ENCODE peak calls at places on chromosome 4, in nine cellular contexts. E, J, N, G, P, X, H, Y and Z are unnamed samples.

GRCh38 chr4:94905511-94905910 is 147.8 kb downstream of the BMPR1B start:
- DNase-seq in G (no peak), Y (no peak), E (no peak), J (no peak), P (no peak), X (no peak), N (no peak), H (no peak), Z (no peak)

GRCh38 chr4:1469596-1470392 is 63.6 kb upstream of the NKX1-1 start:
- DNase-seq in X (no peak), P (no peak), N (no peak), E (no peak), H (peak; percentile 16), Y (no peak), J (peak; percentile 5), G (no peak), Z (no peak)

GRCh38 chr4:102819588-102820365 is 7.6 kb downstream of the UBE2D3 start:
- DNase-seq in Y (no peak), X (no peak), G (no peak), E (no peak), H (no peak), N (no peak), J (no peak), P (no peak), Z (no peak)

GRCh38 chr4:2925931-2926860 is 37.0 kb downstream of the NOP14 start:
- DNase-seq in P (no peak), N (no peak), Y (no peak), X (no peak), G (peak; percentile 15), H (no peak), J (no peak), E (peak; percentile 55), Z (no peak)

GRCh38 chr4:26860922-26861433 is 337 bp downstream of the STIM2 start:
- DNase-seq in E (peak; percentile 72), J (peak; percentile 47), X (no peak), H (peak; percentile 68), G (peak; percentile 59), P (peak; percentile 79), Y (no peak), N (no peak), Z (no peak)

GRCh38 chr4:99002274-99002673 is 6.8 kb downstream of the METAP1 start:
- DNase-seq in N (no peak), H (no peak), G (no peak), P (no peak), X (no peak), E (no peak), Y (no peak), J (no peak), Z (no peak)

GRCh38 chr4:105140684-105141490 is 5.8 kb upstream of the TET2 start:
- DNase-seq in Y (no peak), P (no peak), X (peak; percentile 10), E (no peak), J (peak; percentile 18), H (peak; percentile 55), N (no peak), G (no peak), Z (peak; percentile 66)

GRCh38 chr4:171281359-171281758 is 531.8 kb upstream of the GALNTL6 start:
- DNase-seq in J (no peak), G (no peak), N (no peak), Y (no peak), X (no peak), P (no peak), H (no peak), E (no peak), Z (no peak)

GRCh38 chr4:87910795-87911194 is 64.7 kb upstream of the SPP1 start:
- DNase-seq in H (no peak), Y (no peak), J (no peak), E (no peak), P (no peak), N (no peak), G (no peak), X (no peak), Z (no peak)

GRCh38 chr4:157220026-157220881 is at the start of gene GRIA2:
- DNase-seq in G (peak; percentile 62), N (no peak), E (no peak), J (no peak), H (peak; percentile 89), X (no peak), Y (no peak), P (no peak), Z (peak; percentile 4)

GRCh38 chr4:88446124-88446523 is 10.8 kb upstream of the HERC5 start:
- DNase-seq in P (no peak), G (no peak), N (no peak), E (no peak), Y (no peak), X (no peak), J (no peak), H (no peak), Z (no peak)

GRCh38 chr4:88189881-88190585 is 31.6 kb upstream of the ABCG2 start:
- DNase-seq in E (no peak), X (no peak), J (no peak), P (no peak), N (no peak), Y (no peak), G (no peak), H (no peak), Z (no peak)

DNA sequence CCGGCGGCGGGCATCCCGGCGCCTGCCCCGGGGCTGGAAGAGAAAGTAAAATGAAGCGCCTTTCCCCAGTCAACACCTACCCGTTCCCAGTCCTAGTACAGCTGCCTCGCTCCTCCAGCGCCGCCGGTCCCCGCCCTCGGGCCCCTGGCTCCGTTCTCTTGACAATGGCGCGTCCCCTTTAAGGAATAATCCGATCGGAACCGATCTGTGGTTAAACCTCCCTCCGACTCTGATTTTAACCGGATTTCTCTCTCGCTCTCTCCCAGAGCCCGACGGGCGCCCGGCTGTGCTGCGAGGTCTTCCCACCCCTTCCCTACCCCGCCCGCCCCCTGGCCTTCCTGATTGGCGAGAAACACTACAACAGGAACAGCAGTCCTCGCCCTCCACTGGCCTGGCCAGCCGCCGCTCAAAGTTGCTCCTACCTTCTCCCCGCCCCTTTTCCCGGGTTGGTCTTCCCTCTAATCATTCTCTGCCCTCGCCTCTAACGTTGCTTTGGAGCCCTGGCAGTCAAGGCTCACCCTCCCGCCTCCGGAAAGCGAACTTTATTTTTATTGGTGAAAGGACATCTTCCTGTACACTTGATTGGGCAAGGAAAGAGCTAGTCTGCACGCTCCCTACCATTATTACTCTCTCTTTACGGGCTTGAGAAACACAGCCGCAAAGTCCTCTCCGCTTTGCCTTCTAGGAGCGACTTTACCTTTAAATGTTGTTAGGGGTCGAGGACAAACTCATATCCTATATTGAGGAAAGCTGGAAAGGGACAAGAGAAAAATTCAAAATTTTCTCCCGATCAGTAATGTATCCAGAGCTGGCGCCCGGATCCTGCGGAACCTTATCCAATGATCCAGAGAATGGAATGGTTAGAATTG is at the start of gene FRYL:
- DNase-seq in Y (peak; percentile 94), X (peak; percentile 96), G (peak; percentile 100), N (peak; percentile 99), P (peak; percentile 100), J (peak; percentile 100), H (peak; percentile 91), E (peak; percentile 100), Z (peak; percentile 98)
- TF ChIP-seq POLR2AphosphoS5 in Y (peak; percentile 44), X (peak; percentile 41), G (peak; percentile 87), N (peak; percentile 88), P (peak; percentile 91), J (peak; percentile 91), H (peak; percentile 69), E (no peak), Z (peak; percentile 57)

DNA sequence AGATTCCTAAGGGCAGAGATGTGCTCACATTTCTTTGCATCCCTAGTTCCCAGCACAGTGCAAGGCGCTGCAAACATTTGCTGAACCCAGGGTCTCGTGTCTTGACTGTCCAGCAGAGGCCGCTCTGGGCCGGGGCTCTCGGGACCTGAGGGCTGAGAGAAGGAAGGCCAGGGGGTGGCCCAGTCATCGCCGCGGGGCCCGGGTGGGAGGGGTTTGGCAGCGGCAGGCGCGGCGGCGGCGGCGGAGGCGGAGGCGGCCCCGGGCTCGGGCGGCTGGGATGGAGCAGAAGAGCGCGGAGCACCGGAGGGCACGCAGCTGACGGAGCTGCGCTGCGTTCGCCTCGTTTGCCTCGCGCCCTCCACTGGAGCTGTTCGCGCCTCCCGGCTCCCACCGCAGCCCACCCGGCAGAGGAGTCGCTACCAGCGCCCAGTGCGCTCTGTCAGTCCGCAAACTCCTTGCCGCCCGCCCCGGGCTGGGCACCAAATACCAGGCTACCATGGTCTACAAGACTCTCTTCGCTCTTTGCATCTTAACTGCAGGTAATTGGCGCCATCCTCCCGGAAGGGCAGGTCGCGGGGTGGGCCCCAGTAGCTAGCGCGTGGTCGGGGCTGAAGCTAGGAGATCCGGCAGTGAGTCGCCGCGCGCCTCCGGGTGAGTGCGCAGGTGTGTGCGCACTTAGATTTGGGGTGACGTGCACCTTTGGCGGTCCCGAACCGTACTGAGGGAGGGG is at the start of gene PARM1:
- DNase-seq in N (no peak), H (peak; percentile 58), E (peak; percentile 80), X (peak; percentile 17), Y (peak; percentile 20), P (peak; percentile 95), J (peak; percentile 97), G (peak; percentile 94), Z (peak; percentile 64)
- TF ChIP-seq POLR2AphosphoS5 in N (no peak), H (no peak), E (no peak), X (no peak), Y (no peak), P (peak; percentile 70), J (peak; percentile 54), G (peak; percentile 44), Z (no peak)

DNA sequence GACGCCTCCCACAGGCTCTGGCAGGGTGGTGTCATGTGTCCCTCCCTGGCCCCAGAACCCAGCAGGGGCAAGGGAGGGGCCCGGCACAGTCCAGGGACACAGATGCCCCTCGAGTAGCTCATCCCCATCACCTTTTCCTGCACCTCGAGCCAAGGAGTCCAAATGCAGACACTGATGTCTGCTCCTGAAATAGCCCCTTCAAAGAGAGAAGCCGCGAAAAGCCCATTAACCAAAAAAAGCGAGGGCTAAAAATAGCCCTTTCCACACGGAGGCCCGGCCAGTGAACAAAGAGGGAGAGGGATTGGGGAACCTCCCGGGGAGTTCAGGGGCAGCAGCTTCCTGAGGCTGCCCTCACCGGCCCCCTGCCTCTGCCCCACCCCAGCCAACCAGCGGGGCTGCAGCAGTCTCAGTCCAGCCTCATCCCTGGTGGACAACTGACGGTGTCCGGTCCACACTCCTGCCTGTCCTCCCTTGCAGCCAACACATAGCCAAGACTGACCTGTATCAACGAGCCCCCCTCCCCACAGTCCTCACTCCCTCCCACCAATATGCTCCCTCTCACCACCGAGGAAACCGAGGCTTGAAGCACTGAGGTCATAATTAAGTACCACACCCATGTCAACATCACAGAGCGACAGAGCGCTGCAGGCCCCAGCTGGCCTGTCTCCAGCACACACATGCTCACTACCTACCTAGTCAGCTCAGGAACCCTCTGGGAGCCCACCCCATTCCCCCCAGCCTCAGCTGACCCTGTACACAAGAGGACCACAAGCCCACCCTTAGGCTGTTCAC is 23.9 kb downstream of the WDR1 start:
- DNase-seq in P (no peak), J (no peak), E (no peak), H (no peak), X (no peak), Y (no peak), G (no peak), N (no peak), Z (no peak)
- TF ChIP-seq POLR2AphosphoS5 in P (peak; percentile 7), J (no peak), E (no peak), H (no peak), X (no peak), Y (no peak), G (no peak), N (no peak), Z (no peak)

DNA sequence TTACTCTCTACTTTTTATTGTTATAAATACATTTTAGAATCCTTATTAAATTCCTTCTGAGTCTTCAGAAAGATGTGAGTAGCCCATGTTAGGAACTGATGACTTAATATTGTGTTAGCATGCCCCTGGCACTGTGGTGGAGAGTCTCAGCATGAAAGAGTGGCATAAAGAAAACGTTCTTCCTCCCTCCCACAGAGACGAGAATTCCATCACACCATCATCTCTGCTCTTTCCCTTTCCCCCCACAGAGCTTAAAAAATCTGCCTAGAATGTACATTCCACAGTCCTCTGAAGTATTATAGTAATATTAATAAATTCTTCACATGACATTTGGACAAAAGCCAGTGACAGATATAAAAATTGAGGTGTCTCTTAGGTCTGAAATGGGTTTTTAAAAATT is 117.8 kb upstream of the DKK2 start:
- DNase-seq in N (no peak), E (no peak), J (no peak), X (no peak), Y (no peak), G (no peak), P (no peak), H (no peak), Z (no peak)
- TF ChIP-seq POLR2AphosphoS5 in N (no peak), E (no peak), J (no peak), X (no peak), Y (no peak), G (no peak), P (no peak), H (no peak), Z (no peak)